ENCODE peak calls at places on chromosomes 4 and X, in ten cellular contexts. L, I, X, K, U, F, E, R, Z and O are unnamed samples.

GRCh38 chrX:131703646-131704045 is 159.8 kb downstream of the OR13H1 start:
- DNase-seq in L (no peak), I (no peak), X (no peak), K (no peak), U (no peak), F (no peak), E (no peak), R (no peak), Z (no peak), O (no peak)

GRCh38 chr4:166064706-166065105 is 191.7 kb downstream of the TLL1 start:
- DNase-seq in L (no peak), I (no peak), X (no peak), K (no peak), U (no peak), F (no peak), E (no peak), R (no peak), Z (no peak), O (no peak)

GRCh38 chr4:138939960-138940359 is 75.6 kb upstream of the NOCT start:
- DNase-seq in L (no peak), I (no peak), X (no peak), K (no peak), U (no peak), F (no peak), E (no peak), R (no peak), Z (no peak), O (no peak)

GRCh38 chr4:6491235-6491634 is 18.8 kb upstream of the PPP2R2C start:
- DNase-seq in L (no peak), I (no peak), X (peak; percentile 24), K (no peak), U (no peak), F (no peak), E (no peak), R (no peak), Z (no peak), O (no peak)

GRCh38 chrX:74343970-74344622 is 40.1 kb downstream of the ZCCHC13 start:
- DNase-seq in L (no peak), I (peak; percentile 87), X (no peak), K (peak; percentile 37), U (peak; percentile 97), F (peak; percentile 36), E (peak; percentile 36), R (no peak), Z (peak; percentile 18), O (peak; percentile 21)

GRCh38 chr4:10640535-10641159 is 43.9 kb downstream of the CLNK start:
- DNase-seq in L (no peak), I (no peak), X (no peak), K (no peak), U (no peak), F (no peak), E (no peak), R (no peak), Z (no peak), O (no peak)

GRCh38 chr4:38529189-38530115 is 134.5 kb upstream of the KLF3 start:
- DNase-seq in L (no peak), I (peak; percentile 57), X (no peak), K (peak; percentile 27), U (no peak), F (peak; percentile 33), E (peak; percentile 68), R (peak; percentile 34), Z (no peak), O (peak; percentile 19)

GRCh38 chr4:112881842-112882241 is 167.6 kb upstream of the ANK2 start:
- DNase-seq in L (peak; percentile 28), I (no peak), X (no peak), K (no peak), U (no peak), F (no peak), E (no peak), R (no peak), Z (no peak), O (no peak)

GRCh38 chrX:20317873-20318272 is 51.2 kb upstream of the RPS6KA3 start:
- DNase-seq in L (no peak), I (no peak), X (no peak), K (no peak), U (no peak), F (no peak), E (no peak), R (no peak), Z (no peak), O (no peak)

GRCh38 chr4:7863911-7864681 is 75.6 kb downstream of the AFAP1 start:
- DNase-seq in L (no peak), I (no peak), X (no peak), K (no peak), U (peak; percentile 42), F (no peak), E (peak; percentile 32), R (no peak), Z (no peak), O (no peak)

GRCh38 chrX:3485727-3486126 is 139.3 kb upstream of the MXRA5 start:
- DNase-seq in L (no peak), I (no peak), X (no peak), K (no peak), U (no peak), F (no peak), E (no peak), R (no peak), Z (no peak), O (no peak)

GRCh38 chr4:158856852-158857251 is 88.0 kb downstream of the FNIP2 start:
- DNase-seq in L (no peak), I (no peak), X (no peak), K (no peak), U (peak; percentile 68), F (no peak), E (peak; percentile 32), R (no peak), Z (no peak), O (no peak)

GRCh38 chr4:102343964-102344519 is 1.2 kb downstream of the SLC39A8 start:
- DNase-seq in L (no peak), I (no peak), X (no peak), K (no peak), U (peak; percentile 8), F (no peak), E (peak; percentile 6), R (no peak), Z (no peak), O (no peak)

GRCh38 chrX:129930941-129931410 is 25.0 kb downstream of the UTP14A start:
- DNase-seq in L (no peak), I (no peak), X (no peak), K (no peak), U (no peak), F (no peak), E (no peak), R (no peak), Z (no peak), O (no peak)